ENCODE peak calls at places on chromosome 17, in six cellular contexts. L is nephron progenitor cell, J is colonic mucosa, F is substantia nigra, H is HTR-8/SVneo, D is heart left ventricle. O is an unnamed sample.

GRCh38 chr17:160336-160735 is 21.1 kb downstream of the DOC2B start:
- DNase-seq in F (no peak), H (no peak), J (no peak), L (no peak), D (no peak), O (no peak)

GRCh38 chr17:45131616-45132301 is 556 bp downstream of the PLCD3 start:
- DNase-seq in F (peak), D (peak), J (peak), L (peak), H (no peak), O (no peak)

GRCh38 chr17:60244656-60245055 is 94.9 kb downstream of the CA4 start:
- DNase-seq in L (no peak), D (no peak), H (no peak), F (no peak), J (no peak), O (no peak)

GRCh38 chr17:38825762-38826247 is 684 bp upstream of the CWC25 start:
- DNase-seq in D (no peak), H (no peak), F (no peak), L (no peak), J (no peak), O (no peak)

GRCh38 chr17:1077536-1078061 is 80.7 kb downstream of the TIMM22 start:
- DNase-seq in H (no peak), D (peak), J (no peak), L (no peak), F (no peak), O (no peak)

GRCh38 chr17:6548578-6549330 is 7.6 kb downstream of the PITPNM3 start:
- DNase-seq in F (no peak), H (no peak), J (no peak), L (no peak), D (no peak), O (no peak)

GRCh38 chr17:31532526-31532925 is 141.1 kb downstream of the RAB11FIP4 start:
- DNase-seq in F (no peak), L (no peak), D (no peak), J (no peak), H (no peak), O (no peak)

GRCh38 chr17:4162366-4162765 is 19.4 kb downstream of the CYB5D2 start:
- DNase-seq in L (no peak), D (no peak), J (no peak), F (no peak), H (no peak), O (no peak)

GRCh38 chr17:46194393-46195216 is 1.4 kb upstream of the KANSL1 start:
- DNase-seq in L (peak), H (no peak), J (peak), F (no peak), D (no peak), O (no peak)

GRCh38 chr17:78247304-78247703 is 15.9 kb downstream of the TMEM235 start:
- DNase-seq in H (no peak), L (no peak), F (no peak), J (no peak), D (no peak), O (no peak)

GRCh38 chr17:80034977-80035686 is 540 bp downstream of the TBC1D16 start:
- DNase-seq in H (peak), F (no peak), J (peak), D (peak), L (peak), O (no peak)

GRCh38 chr17:4010754-4011153 is 46.5 kb upstream of the ATP2A3 start:
- DNase-seq in J (no peak), F (no peak), L (no peak), H (no peak), D (no peak), O (no peak)

GRCh38 chr17:21457051-21458026 is 81.2 kb downstream of the KCNJ12 start:
- DNase-seq in H (peak), J (peak), L (peak), D (peak), F (peak), O (peak)

GRCh38 chr17:38809828-38810227 is 10.5 kb upstream of the PIP4K2B start:
- DNase-seq in L (no peak), D (no peak), H (no peak), F (no peak), J (no peak), O (no peak)

GRCh38 chr17:50330151-50330753 is 15.7 kb upstream of the XYLT2 start:
- DNase-seq in J (no peak), L (no peak), F (no peak), H (no peak), D (no peak), O (no peak)

GRCh38 chr17:69672924-69673323 is 258.4 kb downstream of the MAP2K6 start:
- DNase-seq in H (no peak), J (no peak), L (no peak), D (no peak), F (no peak), O (no peak)

O was measured in retinal pigment epithelial cell.